ENCODE peak calls at places on chromosomes 2 and 18, in four cellular contexts. L is cardiac muscle cell, U is heart right ventricle, F is GM13977. Y is an unnamed sample.

GRCh38 chr2:106864051-106864450 is 21.9 kb downstream of the ST6GAL2 start:
- DNase-seq in U (no peak), L (no peak), F (no peak), Y (no peak)

GRCh38 chr2:85159589-85159988 is 26.4 kb downstream of the TCF7L1 start:
- DNase-seq in U (no peak), F (no peak), L (no peak), Y (no peak)

GRCh38 chr18:32048507-32049091 is 30.0 kb downstream of the RNF125 start:
- DNase-seq in L (no peak), F (no peak), U (peak), Y (no peak)

GRCh38 chr2:147711031-147711430 is 133.8 kb upstream of the ACVR2A start:
- DNase-seq in F (no peak), L (no peak), U (no peak), Y (no peak)

GRCh38 chr2:6934758-6935638 is 17.8 kb downstream of the RNF144A start:
- DNase-seq in L (no peak), U (no peak), F (no peak), Y (no peak)

GRCh38 chr2:10167316-10167715 is 44.8 kb downstream of the RRM2 start:
- DNase-seq in F (no peak), L (no peak), U (no peak), Y (no peak)

GRCh38 chr2:119266091-119266589 is 42.5 kb downstream of the STEAP3 start:
- DNase-seq in F (no peak), L (no peak), U (no peak), Y (no peak)

GRCh38 chr2:48265169-48266013 is 264.6 kb upstream of the STON1 start:
- DNase-seq in L (no peak), F (no peak), U (no peak), Y (no peak)

GRCh38 chr18:8937112-8937641 is 165.3 kb upstream of the NDUFV2 start:
- DNase-seq in U (no peak), F (no peak), L (no peak), Y (no peak)

GRCh38 chr2:226337941-226338605 is 461.5 kb downstream of the IRS1 start:
- DNase-seq in L (no peak), U (no peak), F (no peak), Y (no peak)

GRCh38 chr18:2258954-2259353 is 312.4 kb downstream of the METTL4 start:
- DNase-seq in F (no peak), L (no peak), U (no peak), Y (no peak)

GRCh38 chr18:43935051-43935412 is 657.7 kb upstream of the SYT4 start:
- DNase-seq in U (no peak), L (no peak), F (no peak), Y (no peak)
- TF ChIP-seq CTCF in U (no peak), L (no peak), F (no peak), Y (no peak)

GRCh38 chr18:62458346-62458745 is 64.5 kb upstream of the ZCCHC2 start:
- DNase-seq in F (no peak), L (no peak), U (no peak), Y (peak)

GRCh38 chr18:62455222-62455621 is 67.6 kb upstream of the ZCCHC2 start:
- DNase-seq in F (no peak), U (no peak), L (no peak), Y (no peak)

GRCh38 chr18:62460851-62461300 is 61.9 kb upstream of the ZCCHC2 start:
- DNase-seq in F (no peak), L (no peak), U (peak), Y (no peak)

GRCh38 chr18:62458868-62459716 is 63.7 kb upstream of the ZCCHC2 start:
- DNase-seq in F (no peak), L (no peak), U (peak), Y (no peak)

GRCh38 chr18:62457830-62458229 is 65.0 kb upstream of the ZCCHC2 start:
- DNase-seq in U (no peak), F (no peak), L (no peak), Y (no peak)
- TF ChIP-seq CTCF in U (no peak), F (no peak), L (no peak), Y (no peak)

GRCh38 chr2:182240862-182241371 is 185.9 kb downstream of the PDE1A start:
- DNase-seq in U (no peak), F (peak), L (peak), Y (peak)
- TF ChIP-seq CTCF in U (peak), F (peak), L (peak), Y (peak)

DNA sequence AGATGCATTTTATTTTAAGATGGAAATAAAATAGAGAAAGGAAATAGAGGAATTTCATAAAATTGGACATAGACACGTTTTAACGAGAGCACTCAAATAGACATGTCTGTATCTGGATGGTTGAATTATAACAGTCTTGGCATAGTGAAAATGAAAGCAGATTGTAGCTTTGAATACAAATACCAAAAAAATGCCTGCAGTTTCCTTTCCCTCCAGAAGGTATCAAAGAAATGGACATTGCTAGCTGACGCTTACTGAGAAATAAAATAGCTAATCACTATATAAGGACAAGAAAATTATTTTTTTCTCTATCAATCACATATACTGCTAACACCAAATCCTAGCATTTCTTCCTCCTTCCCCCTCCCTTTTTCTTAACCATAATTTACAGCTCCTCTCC is 11.4 kb upstream of the MAPRE2 start:
- DNase-seq in U (no peak), L (no peak), F (peak), Y (peak)
- TF ChIP-seq CTCF in U (peak), L (no peak), F (no peak), Y (no peak)

GRCh38 chr2:223920109-223920508 is 25.0 kb downstream of the WDFY1 start:
- DNase-seq in U (no peak), L (no peak), F (no peak), Y (no peak)
- TF ChIP-seq CTCF in U (no peak), L (no peak), F (no peak), Y (no peak)

GRCh38 chr2:235779444-235779896 is 285.6 kb downstream of the AGAP1 start:
- DNase-seq in U (peak), F (peak), L (peak), Y (peak)
- TF ChIP-seq CTCF in U (peak), F (peak), L (peak), Y (peak)

GRCh38 chr2:70919672-70920366 is 15.9 kb upstream of the ATP6V1B1 start:
- DNase-seq in F (peak), L (peak), U (peak), Y (peak)
- TF ChIP-seq CTCF in F (peak), L (peak), U (peak), Y (peak)

DNA sequence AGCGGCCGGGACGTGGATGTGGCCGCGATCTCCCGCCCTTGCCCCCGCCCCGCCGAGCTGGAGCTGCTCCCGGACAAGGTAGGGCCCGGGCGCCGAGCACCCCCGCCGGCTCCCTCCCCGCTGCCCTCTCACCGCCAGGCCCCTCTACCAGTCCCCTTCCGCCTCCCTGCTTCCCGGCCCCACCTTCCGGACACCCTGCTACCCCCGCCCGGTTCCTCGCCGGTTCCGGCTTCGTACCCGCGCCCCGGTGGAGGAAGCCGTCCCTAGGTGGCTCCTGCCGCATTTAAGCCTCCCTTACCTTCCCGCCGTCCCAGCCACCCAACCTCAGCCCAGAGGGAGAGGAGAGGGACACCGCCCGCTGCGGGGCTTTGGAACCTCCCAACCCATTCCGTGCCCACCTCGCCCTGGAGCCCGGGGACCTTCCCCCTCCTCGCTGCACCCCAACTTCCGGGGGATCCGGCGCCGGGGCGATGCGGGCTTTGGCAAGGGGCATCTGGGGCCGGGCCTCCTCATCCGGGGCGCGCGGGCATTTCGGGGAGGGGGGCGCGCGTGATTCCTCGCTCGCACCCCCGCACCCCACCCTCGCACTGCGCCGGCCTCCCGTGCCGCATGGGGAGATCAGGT is 475 bp downstream of the B3GNT2 start:
- DNase-seq in U (peak), L (no peak), F (peak), Y (peak)
- TF ChIP-seq CTCF in U (no peak), L (no peak), F (peak), Y (no peak)

GRCh38 chr2:66587216-66587615 is 152.3 kb downstream of the MEIS1 start:
- DNase-seq in L (peak), F (no peak), U (no peak), Y (no peak)
- TF ChIP-seq CTCF in L (peak), F (no peak), U (no peak), Y (no peak)

DNA sequence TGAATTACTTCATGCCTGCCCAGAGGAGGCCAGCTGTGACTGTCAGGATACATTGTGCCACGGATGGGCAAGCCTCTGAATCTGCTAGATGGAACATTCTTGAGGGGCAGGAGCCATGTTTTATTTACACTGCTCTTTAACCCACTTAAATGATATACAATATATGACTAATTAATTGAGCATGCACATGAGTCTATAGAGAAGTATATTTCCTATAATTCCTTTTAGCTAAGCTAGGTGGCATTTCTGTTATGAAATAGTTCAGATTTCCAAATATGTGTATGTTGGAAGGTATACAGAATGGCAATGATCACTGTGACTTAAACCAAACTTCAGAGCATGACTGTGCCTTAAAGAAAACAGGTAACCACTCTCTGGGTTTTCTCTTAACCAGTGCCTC is 131.7 kb downstream of the RAB3GAP1 start:
- DNase-seq in L (no peak), U (no peak), F (no peak), Y (no peak)
- TF ChIP-seq CTCF in L (no peak), U (no peak), F (no peak), Y (no peak)

Y was measured in GM10248.